ENCODE peak calls at places on chromosomes 1 and 21, in nine cellular contexts. P, M, L, H, B, K, G, O and N are unnamed samples. For H3K27me3, the result is how much of the 10 kb centered on the place peaks cover.

GRCh38 chr21:36203603-36203889 is 46.9 kb downstream of the DOP1B start:
- DNase-seq in P (peak), M (no peak), L (peak), H (no peak), B (no peak), K (no peak), G (peak), O (no peak), N (no peak)

GRCh38 chr1:206717237-206717989 is 32.7 kb downstream of the MAPKAPK2 start:
- DNase-seq in P (no peak), M (no peak), L (no peak), H (no peak), B (no peak), K (no peak), G (no peak), O (no peak), N (no peak)

GRCh38 chr1:181390350-181391080 is 92.8 kb upstream of the CACNA1E start:
- DNase-seq in P (no peak), M (no peak), L (peak), H (no peak), B (no peak), K (no peak), G (no peak), O (no peak), N (no peak)

GRCh38 chr1:64469121-64469520 is 808 bp upstream of the CACHD1 start:
- DNase-seq in P (peak), M (no peak), L (peak), H (no peak), B (no peak), K (no peak), G (no peak), O (no peak), N (no peak)

GRCh38 chr1:151157067-151157531 is 650 bp downstream of the TNFAIP8L2 start:
- DNase-seq in P (no peak), M (no peak), L (no peak), H (no peak), B (no peak), K (no peak), G (no peak), O (no peak), N (no peak)

GRCh38 chr1:240170245-240170644 is 78.6 kb downstream of the FMN2 start:
- DNase-seq in P (no peak), M (no peak), L (no peak), H (no peak), B (no peak), K (no peak), G (no peak), O (no peak), N (no peak)

GRCh38 chr1:164651378-164651951 is 92.5 kb downstream of the PBX1 start:
- DNase-seq in P (peak), M (no peak), L (peak), H (peak), B (no peak), K (no peak), G (peak), O (no peak), N (no peak)

GRCh38 chr1:234613128-234613875 is 3.3 kb upstream of the IRF2BP2 start:
- DNase-seq in P (no peak), M (no peak), L (no peak), H (no peak), B (no peak), K (no peak), G (no peak), O (no peak), N (no peak)

GRCh38 chr1:223732993-223733798 is 20.9 kb downstream of the CAPN2 start:
- DNase-seq in P (peak), M (no peak), L (no peak), H (no peak), B (no peak), K (no peak), G (no peak), O (peak), N (no peak)

GRCh38 chr1:40133839-40134238 is 27.3 kb upstream of the RLF start:
- DNase-seq in P (no peak), M (no peak), L (no peak), H (no peak), B (no peak), K (no peak), G (no peak), O (no peak), N (no peak)

GRCh38 chr1:116777831-116778830 is 23.9 kb downstream of the CD2 start:
- DNase-seq in P (no peak), M (no peak), L (no peak), H (no peak), B (no peak), K (no peak), G (no peak), O (no peak), N (no peak)

GRCh38 chr1:20250346-20250989 is 40.2 kb upstream of the VWA5B1 start:
- DNase-seq in P (peak), M (no peak), L (no peak), H (no peak), B (no peak), K (no peak), G (no peak), O (no peak), N (no peak)

GRCh38 chr1:6097117-6097595 is 51.5 kb downstream of the KCNAB2 start:
- DNase-seq in P (no peak), M (no peak), L (no peak), H (no peak), B (no peak), K (no peak), G (no peak), O (peak), N (peak)

GRCh38 chr1:75203415-75204277 is 69.5 kb downstream of the LHX8 start:
- DNase-seq in P (no peak), M (no peak), L (no peak), H (no peak), B (no peak), K (no peak), G (peak), O (no peak), N (no peak)

GRCh38 chr1:208531003-208531750 is 287.0 kb upstream of the PLXNA2 start:
- DNase-seq in P (no peak), M (no peak), L (no peak), H (no peak), B (no peak), K (no peak), G (no peak), O (peak), N (no peak)

GRCh38 chr1:18183477-18183974 is 75.9 kb downstream of the IGSF21 start:
- DNase-seq in P (no peak), M (no peak), L (no peak), H (no peak), B (no peak), K (no peak), G (no peak), O (no peak), N (no peak)

GRCh38 chr21:45332981-45333582 is 45.4 kb upstream of the POFUT2 start:
- DNase-seq in P (no peak), M (no peak), L (no peak), H (no peak), B (no peak), K (no peak), G (no peak), O (no peak), N (no peak)

GRCh38 chr1:200029035-200029623 is 1.6 kb downstream of the NR5A2 start:
- DNase-seq in P (peak), M (no peak), L (peak), H (no peak), B (no peak), K (no peak), G (peak), O (peak), N (no peak)

GRCh38 chr1:84062496-84062895 is 63.6 kb upstream of the TTLL7 start:
- DNase-seq in P (no peak), M (no peak), L (no peak), H (no peak), B (no peak), K (no peak), G (no peak), O (no peak), N (no peak)

GRCh38 chr1:36955016-36955415 is 79.3 kb downstream of the GRIK3 start:
- DNase-seq in P (no peak), M (no peak), L (no peak), H (no peak), B (no peak), K (no peak), G (no peak), O (no peak), N (no peak)

GRCh38 chr1:157240495-157241184 is 102.4 kb upstream of the ETV3 start:
- DNase-seq in P (peak), M (no peak), L (peak), H (no peak), B (no peak), K (no peak), G (no peak), O (no peak), N (no peak)

GRCh38 chr1:157236072-157236471 is 97.9 kb upstream of the ETV3 start:
- DNase-seq in P (no peak), M (no peak), L (no peak), H (no peak), B (no peak), K (no peak), G (no peak), O (no peak), N (no peak)

GRCh38 chr1:157241185-157241538 is 103.0 kb upstream of the ETV3 start:
- DNase-seq in P (no peak), M (no peak), L (no peak), H (no peak), B (no peak), K (no peak), G (no peak), O (no peak), N (no peak)

GRCh38 chr1:157237522-157237921 is 99.3 kb upstream of the ETV3 start:
- DNase-seq in P (no peak), M (no peak), L (no peak), H (no peak), B (no peak), K (no peak), G (no peak), O (no peak), N (no peak)

DNA sequence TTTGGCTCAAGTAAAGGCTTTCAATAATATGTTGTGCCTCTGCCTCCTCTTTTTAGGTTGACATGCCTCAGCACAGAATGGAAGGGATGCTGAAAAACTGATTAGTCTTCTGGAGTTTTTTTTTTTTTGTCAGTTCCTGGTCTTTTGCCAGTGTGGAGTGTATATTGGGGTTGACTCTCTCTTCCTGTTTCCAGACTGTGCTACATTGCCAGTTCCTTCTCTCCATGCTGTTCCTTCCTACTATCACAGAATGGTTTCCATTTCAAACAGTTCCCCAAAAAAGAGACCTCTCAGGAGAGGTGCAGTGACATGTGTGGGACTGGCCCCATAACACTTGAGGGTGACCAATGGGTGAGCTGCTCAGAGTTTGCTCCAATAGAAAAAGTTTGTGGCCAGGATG is 101.7 kb upstream of the ETV3 start:
- DNase-seq in P (no peak), M (no peak), L (no peak), H (no peak), B (no peak), K (no peak), G (no peak), O (no peak), N (no peak)
- H3K27me3 ChIP-seq in P (under half), M (under half), L (under half), H (under half), B (under half), K (under half), G (under half), O (under half), N (under half)

GRCh38 chr1:29121951-29122661 is 1.6 kb downstream of the TMEM200B start:
- DNase-seq in P (no peak), M (no peak), L (no peak), H (peak), B (no peak), K (peak), G (no peak), O (peak), N (peak)

GRCh38 chr1:29121516-29121937 is 2.2 kb downstream of the TMEM200B start:
- DNase-seq in P (no peak), M (no peak), L (no peak), H (no peak), B (no peak), K (no peak), G (no peak), O (no peak), N (no peak)

GRCh38 chr1:29119365-29119929 is 4.3 kb downstream of the TMEM200B start:
- DNase-seq in P (no peak), M (no peak), L (no peak), H (peak), B (no peak), K (peak), G (no peak), O (no peak), N (no peak)

GRCh38 chr1:29120367-29120766 is 3.3 kb downstream of the TMEM200B start:
- DNase-seq in P (no peak), M (no peak), L (no peak), H (no peak), B (no peak), K (no peak), G (no peak), O (no peak), N (no peak)

DNA sequence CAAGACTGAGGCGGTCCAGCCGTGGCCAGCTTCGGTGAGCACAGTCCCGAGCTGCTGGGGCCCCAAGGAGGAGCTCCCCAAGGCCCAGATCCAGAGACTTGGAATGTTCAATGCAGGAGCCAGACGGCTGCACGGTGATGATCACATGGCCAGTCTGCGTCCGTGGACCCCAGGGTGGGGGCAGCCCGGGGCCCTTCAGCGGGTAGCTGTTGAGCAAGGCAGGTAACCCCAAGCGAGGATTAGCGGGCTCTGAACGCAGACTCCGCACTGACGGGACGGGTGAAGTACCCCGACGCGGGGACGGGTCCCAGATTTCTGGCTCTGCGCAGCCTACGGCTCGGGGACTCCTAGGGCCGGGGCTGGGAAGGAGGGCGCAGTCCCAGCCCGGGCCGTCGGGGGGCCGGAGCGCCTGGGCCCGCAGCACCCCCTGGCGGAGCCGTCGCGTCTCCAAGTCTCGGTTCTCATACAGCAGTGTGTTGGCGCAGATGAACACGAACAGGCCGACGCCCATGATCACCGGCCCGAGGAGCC is 2.7 kb downstream of the TMEM200B start:
- DNase-seq in P (peak), M (no peak), L (peak), H (no peak), B (no peak), K (peak), G (peak), O (peak), N (peak)
- TF ChIP-seq CTCF in P (peak), M (peak), L (no peak), H (peak), B (peak), K (peak), G (peak), O (peak), N (peak)

DNA sequence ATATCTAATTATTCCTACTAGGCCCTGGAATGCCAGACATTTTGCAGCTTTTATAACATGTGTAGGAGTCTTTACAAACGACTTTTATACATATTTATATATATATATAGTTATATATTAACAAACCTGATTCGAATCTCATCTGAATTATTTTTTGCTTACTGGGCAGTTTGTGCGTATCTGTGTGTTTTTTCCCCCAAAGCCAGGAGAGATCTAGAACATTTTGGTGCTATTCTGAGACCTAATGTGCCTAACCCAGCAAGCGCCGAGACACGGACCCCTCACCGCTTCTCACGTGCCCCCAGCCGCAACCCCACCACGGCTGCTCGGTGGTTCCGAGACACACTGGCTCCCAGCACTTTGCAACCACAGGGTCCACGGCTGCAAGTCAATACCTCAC is 54.8 kb downstream of the CASZ1 start:
- DNase-seq in P (no peak), M (no peak), L (no peak), H (no peak), B (no peak), K (no peak), G (no peak), O (no peak), N (no peak)
- H3K27me3 ChIP-seq in P (under half), M (half or more), L (under half), H (under half), B (under half), K (under half), G (under half), O (under half), N (under half)

GRCh38 chr1:8396912-8397406 is 79.0 kb downstream of the SLC45A1 start:
- DNase-seq in P (no peak), M (no peak), L (no peak), H (peak), B (no peak), K (no peak), G (no peak), O (no peak), N (peak)

GRCh38 chr1:8398086-8398485 is 80.2 kb downstream of the SLC45A1 start:
- DNase-seq in P (no peak), M (no peak), L (no peak), H (no peak), B (no peak), K (no peak), G (no peak), O (no peak), N (no peak)

GRCh38 chr1:8397511-8397910 is 79.6 kb downstream of the SLC45A1 start:
- DNase-seq in P (no peak), M (no peak), L (no peak), H (no peak), B (no peak), K (no peak), G (no peak), O (no peak), N (no peak)

GRCh38 chr1:8396083-8396911 is 78.4 kb downstream of the SLC45A1 start:
- DNase-seq in P (no peak), M (no peak), L (no peak), H (no peak), B (no peak), K (no peak), G (no peak), O (no peak), N (no peak)

DNA sequence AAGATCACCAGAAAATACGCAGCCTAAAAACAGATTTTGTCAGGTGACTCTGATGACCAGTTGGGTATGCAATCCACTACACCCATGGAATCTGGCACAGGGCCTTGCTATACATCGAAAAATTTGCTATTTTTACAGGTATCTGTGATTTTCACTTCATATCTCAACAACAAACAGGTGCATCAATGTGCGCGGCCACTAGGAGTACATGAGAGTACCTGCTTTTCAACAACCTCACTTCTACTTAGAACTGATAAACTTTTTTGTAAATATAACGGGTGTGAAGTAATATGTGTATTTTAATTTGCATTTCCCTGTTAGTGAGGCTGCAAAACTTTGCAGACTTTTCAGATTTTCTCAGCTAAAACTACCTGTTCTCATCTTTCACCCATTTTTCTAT is 80.8 kb downstream of the SLC45A1 start:
- DNase-seq in P (no peak), M (no peak), L (no peak), H (no peak), B (no peak), K (no peak), G (no peak), O (no peak), N (no peak)
- TF ChIP-seq CTCF in P (no peak), M (no peak), L (no peak), H (no peak), B (no peak), K (no peak), G (peak), O (no peak), N (no peak)

GRCh38 chr1:213986020-213986924 is 1.5 kb upstream of the PROX1 start:
- DNase-seq in P (no peak), M (no peak), L (no peak), H (no peak), B (no peak), K (no peak), G (no peak), O (no peak), N (no peak)

GRCh38 chr1:213987422-213987875 is 324 bp upstream of the PROX1 start:
- DNase-seq in P (peak), M (no peak), L (no peak), H (no peak), B (no peak), K (no peak), G (no peak), O (no peak), N (peak)

GRCh38 chr1:213987876-213988638 is at the start of gene PROX1:
- DNase-seq in P (peak), M (peak), L (peak), H (peak), B (no peak), K (peak), G (no peak), O (peak), N (peak)

GRCh38 chr1:213985181-213986019 is 2.4 kb upstream of the PROX1 start:
- DNase-seq in P (no peak), M (no peak), L (no peak), H (no peak), B (no peak), K (no peak), G (no peak), O (no peak), N (no peak)

DNA sequence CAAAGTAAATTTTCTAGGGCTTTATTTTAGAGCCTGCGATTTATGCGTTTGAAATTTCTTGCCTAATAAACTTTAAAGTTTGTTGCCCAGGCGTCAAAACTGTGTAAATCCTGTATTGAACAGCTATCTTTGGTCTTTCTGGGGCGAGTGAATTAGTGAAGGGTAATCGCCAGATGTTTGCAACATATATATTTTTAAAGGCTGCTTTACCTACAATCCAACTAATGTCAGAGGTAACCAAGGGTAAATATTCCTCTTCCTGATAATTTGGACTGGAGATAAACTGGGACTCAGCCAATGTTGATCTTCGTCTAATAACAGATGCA is 885 bp upstream of the PROX1 start:
- DNase-seq in P (no peak), M (no peak), L (no peak), H (no peak), B (no peak), K (no peak), G (no peak), O (no peak), N (no peak)
- H3K27me3 ChIP-seq in P (half or more), M (half or more), L (under half), H (half or more), B (under half), K (under half), G (under half), O (under half), N (under half)